ENCODE peak calls at places on chromosomes 5 and 9, in nine cellular contexts. B is lung; X is astrocyte of the spinal cord; P is NCI-H2029 treated with DMSO at 0.1 percent for 48 hours; O is naive thymus-derived CD8-positive, alpha-beta T cell; C is bronchial epithelial cell; H is activated CD4-positive, alpha-beta T cell treated with anti-CD3 and anti-CD28 coated beads for 24 hours; I is LoVo; A is stimulated activated CD4-positive, alpha-beta T cell treated with anti-CD3 and anti-CD28 coated beads, Interleukin-4, amount 100 ng/mL, for 4 hours. T is an unnamed sample.

GRCh38 chr9:38026840-38027527 is 42.0 kb downstream of the SHB start:
- DNase-seq in B (no peak), X (no peak), P (no peak), O (no peak), C (peak), H (no peak), I (no peak), A (no peak), T (no peak)

GRCh38 chr5:126503602-126504104 is 80.4 kb downstream of the GRAMD2B start:
- DNase-seq in B (no peak), X (peak), P (no peak), O (no peak), C (peak), H (no peak), I (no peak), A (no peak), T (no peak)

GRCh38 chr9:123358181-123358894 is 2.3 kb downstream of the CRB2 start:
- DNase-seq in B (no peak), X (no peak), P (no peak), O (no peak), C (no peak), H (no peak), I (no peak), A (no peak), T (no peak)

GRCh38 chr5:83711982-83712601 is 8.6 kb downstream of the HAPLN1 start:
- DNase-seq in B (no peak), X (peak), P (peak), O (no peak), C (peak), H (no peak), I (peak), A (no peak), T (peak)

GRCh38 chr5:79956173-79956670 is 34.8 kb downstream of the MTX3 start:
- DNase-seq in B (no peak), X (peak), P (no peak), O (no peak), C (peak), H (no peak), I (peak), A (no peak), T (no peak)

GRCh38 chr9:114311571-114312512 is 11.1 kb upstream of the ORM1 start:
- DNase-seq in B (no peak), X (no peak), P (no peak), O (no peak), C (no peak), H (no peak), I (no peak), A (no peak), T (no peak)

GRCh38 chr5:37875051-37875787 is 35.4 kb upstream of the GDNF start:
- DNase-seq in B (no peak), X (peak), P (no peak), O (no peak), C (peak), H (no peak), I (no peak), A (no peak), T (peak)

GRCh38 chr5:159768243-159768642 is 148.0 kb upstream of the ADRA1B start:
- DNase-seq in B (no peak), X (no peak), P (no peak), O (no peak), C (no peak), H (no peak), I (no peak), A (no peak), T (no peak)

GRCh38 chr9:134294228-134295071 is 31.8 kb upstream of the RXRA start:
- DNase-seq in B (no peak), X (no peak), P (no peak), O (no peak), C (no peak), H (no peak), I (no peak), A (no peak), T (no peak)

GRCh38 chr5:74772359-74772758 is 5.3 kb downstream of the NSA2 start:
- DNase-seq in B (no peak), X (no peak), P (no peak), O (no peak), C (peak), H (no peak), I (no peak), A (no peak), T (no peak)

GRCh38 chr5:131000289-131000688 is 164.8 kb downstream of the HINT1 start:
- DNase-seq in B (no peak), X (no peak), P (no peak), O (no peak), C (no peak), H (no peak), I (no peak), A (no peak), T (no peak)

GRCh38 chr9:77013932-77014596 is 5.4 kb upstream of the FOXB2 start:
- DNase-seq in B (no peak), X (no peak), P (no peak), O (no peak), C (no peak), H (no peak), I (no peak), A (no peak), T (no peak)

GRCh38 chr9:104906441-104907277 is 21.3 kb downstream of the ABCA1 start:
- DNase-seq in B (no peak), X (peak), P (no peak), O (no peak), C (peak), H (no peak), I (no peak), A (no peak), T (no peak)

T was measured in hepatocyte.